ENCODE peak calls at places on chromosome 3, in ten cellular contexts. C is lower leg skin, U is lung, F is hepatocyte, R is cardiac muscle cell, I is colonic mucosa, J is dorsolateral prefrontal cortex, T is foreskin fibroblast, D is GM23338, M is GM12865. K is an unnamed sample.

GRCh38 chr3:26962419-26963355 is 340.1 kb downstream of the LRRC3B start:
- DNase-seq in C (no peak), U (no peak), F (no peak), R (no peak), I (no peak), J (no peak), T (no peak), D (no peak), M (peak; percentile 48), K (no peak)

GRCh38 chr3:186783731-186784515 is 546 bp downstream of the EIF4A2 start:
- DNase-seq in C (peak; percentile 79), U (peak; percentile 86), F (peak; percentile 92), R (peak; percentile 82), I (peak; percentile 87), J (peak; percentile 84), T (peak; percentile 68), D (peak; percentile 73), M (peak; percentile 87), K (no peak)

GRCh38 chr3:126212629-126213375 is 32.4 kb upstream of the ALDH1L1 start:
- DNase-seq in C (no peak), U (no peak), F (peak; percentile 71), R (peak; percentile 79), I (no peak), J (no peak), T (peak; percentile 63), D (peak; percentile 88), M (no peak), K (no peak)

GRCh38 chr3:64242435-64242834 is 17.2 kb upstream of the PRICKLE2 start:
- DNase-seq in C (no peak), U (peak; percentile 57), F (peak; percentile 68), R (peak; percentile 70), I (no peak), J (no peak), T (no peak), D (no peak), M (no peak), K (no peak)

GRCh38 chr3:108838411-108838810 is 15.8 kb downstream of the TRAT1 start:
- DNase-seq in C (no peak), U (no peak), F (no peak), R (no peak), I (no peak), J (no peak), T (no peak), D (no peak), M (no peak), K (no peak)

GRCh38 chr3:156648086-156648485 is 26.3 kb upstream of the TIPARP start:
- DNase-seq in C (no peak), U (no peak), F (no peak), R (peak; percentile 34), I (no peak), J (no peak), T (peak; percentile 39), D (no peak), M (peak; percentile 40), K (no peak)

GRCh38 chr3:40456940-40457823 is at the start of gene RPL14:
- DNase-seq in C (peak; percentile 97), U (peak; percentile 95), F (peak; percentile 97), R (peak; percentile 98), I (peak; percentile 96), J (peak; percentile 95), T (peak; percentile 97), D (peak; percentile 98), M (peak; percentile 98), K (peak; percentile 89)

GRCh38 chr3:160006282-160007163 is 17.9 kb downstream of the IL12A start:
- DNase-seq in C (no peak), U (peak; percentile 35), F (peak; percentile 77), R (peak; percentile 83), I (peak; percentile 43), J (peak; percentile 55), T (peak; percentile 74), D (peak; percentile 73), M (peak; percentile 78), K (no peak)

GRCh38 chr3:165439765-165440164 is 243.6 kb upstream of the SLITRK3 start:
- DNase-seq in C (no peak), U (no peak), F (no peak), R (no peak), I (no peak), J (no peak), T (no peak), D (no peak), M (peak; percentile 44), K (no peak)

GRCh38 chr3:64873400-64873799 is 185.6 kb upstream of the ADAMTS9 start:
- DNase-seq in C (no peak), U (no peak), F (no peak), R (no peak), I (no peak), J (no peak), T (no peak), D (no peak), M (no peak), K (no peak)

GRCh38 chr3:190076138-190076537 is 44.6 kb downstream of the P3H2 start:
- DNase-seq in C (no peak), U (no peak), F (no peak), R (peak; percentile 44), I (no peak), J (no peak), T (no peak), D (no peak), M (no peak), K (no peak)
- H3K4me3 ChIP-seq in C (no peak overlapping the region), U (no peak overlapping the region), F (no peak overlapping the region), R (no peak overlapping the region), I (no peak overlapping the region), J (no peak overlapping the region), T (no peak overlapping the region), D (no peak overlapping the region), M (no peak overlapping the region), K (no peak overlapping the region)

GRCh38 chr3:42602961-42603360 is 2.5 kb downstream of the NKTR start:
- DNase-seq in C (no peak), U (no peak), F (no peak), R (no peak), I (no peak), J (no peak), T (no peak), D (no peak), M (no peak), K (no peak)

GRCh38 chr3:42600111-42600957 is at the start of gene NKTR:
- DNase-seq in C (peak; percentile 96), U (peak; percentile 99), F (peak; percentile 99), R (peak; percentile 99), I (peak; percentile 100), J (peak; percentile 88), T (peak; percentile 96), D (peak; percentile 100), M (peak; percentile 100), K (peak; percentile 96)

GRCh38 chr3:42601898-42602581 is 1.6 kb downstream of the NKTR start:
- DNase-seq in C (no peak), U (no peak), F (peak; percentile 46), R (no peak), I (no peak), J (no peak), T (no peak), D (peak; percentile 60), M (peak; percentile 52), K (no peak)

GRCh38 chr3:42605550-42606173 is 5.2 kb downstream of the NKTR start:
- DNase-seq in C (no peak), U (no peak), F (no peak), R (no peak), I (no peak), J (no peak), T (no peak), D (no peak), M (no peak), K (no peak)

GRCh38 chr3:42600958-42601675 is 631 bp downstream of the NKTR start:
- DNase-seq in C (peak; percentile 75), U (peak; percentile 68), F (peak; percentile 72), R (peak; percentile 72), I (peak; percentile 67), J (peak; percentile 52), T (peak; percentile 41), D (peak; percentile 82), M (peak; percentile 82), K (no peak)
- TF ChIP-seq CTCF in C (no peak), U (no peak), F (no peak), R (no peak), I (no peak), J (no peak), T (no peak), D (no peak), M (no peak), K (peak; percentile 4)

DNA sequence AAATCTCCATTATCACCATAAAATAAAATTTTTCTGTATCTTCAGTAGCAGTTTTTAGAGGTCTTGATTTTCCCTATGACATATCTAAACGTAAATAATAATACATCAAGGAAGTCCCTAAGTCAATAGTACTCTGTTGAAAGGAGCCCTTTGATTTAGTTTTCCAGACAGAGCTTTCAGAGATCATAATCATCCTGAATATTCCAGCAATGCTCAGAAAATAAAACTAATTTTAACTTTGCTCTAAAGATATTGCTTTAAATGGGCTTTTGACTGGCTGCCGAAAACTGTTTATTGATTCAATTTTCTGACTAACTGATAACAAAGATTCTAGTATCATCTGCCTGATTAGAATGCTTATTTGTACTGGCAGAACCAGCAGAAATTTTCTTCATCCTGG is 40.7 kb upstream of the ROBO1 start:
- DNase-seq in C (no peak), U (no peak), F (no peak), R (no peak), I (no peak), J (no peak), T (no peak), D (no peak), M (no peak), K (no peak)
- H3K4me3 ChIP-seq in C (no peak overlapping the region), U (no peak overlapping the region), F (no peak overlapping the region), R (no peak overlapping the region), I (no peak overlapping the region), J (no peak overlapping the region), T (no peak overlapping the region), D (no peak overlapping the region), M (no peak overlapping the region), K (no peak overlapping the region)

GRCh38 chr3:102529452-102529851 is 94.6 kb downstream of the ZPLD1 start:
- DNase-seq in C (peak; percentile 17), U (no peak), F (peak; percentile 34), R (peak; percentile 44), I (no peak), J (no peak), T (no peak), D (peak; percentile 69), M (peak; percentile 11), K (no peak)
- TF ChIP-seq CTCF in C (no peak), U (no peak), F (peak; percentile 48), R (peak; percentile 45), I (no peak), J (no peak), T (peak; percentile 15), D (peak; percentile 63), M (no peak), K (peak; percentile 56)

K was measured in retinal pigment epithelial cell.